ENCODE peak calls at places on chromosomes 16 and 17, in nine cellular contexts. I is GM23338, U is MM.1S, L is HCT116, A is OCI-LY7, H is hepatocyte, D is SK-N-SH, Q is PC-3, R is neural progenitor cell. Z is an unnamed sample.

GRCh38 chr17:72465191-72466024 is 344.6 kb downstream of the SOX9 start:
- DNase-seq in I (no peak), U (no peak), L (peak; percentile 92), A (no peak), H (peak; percentile 90), D (no peak), Q (peak; percentile 99), R (no peak), Z (peak; percentile 89)

GRCh38 chr16:83397601-83398000 is 410.2 kb upstream of the HSBP1 start:
- DNase-seq in I (no peak), U (no peak), L (no peak), A (no peak), H (no peak), D (no peak), Q (no peak), R (no peak), Z (no peak)

GRCh38 chr17:61260061-61260797 is 139.4 kb upstream of the TBX2 start:
- DNase-seq in I (no peak), U (no peak), L (no peak), A (no peak), H (peak; percentile 50), D (no peak), Q (no peak), R (no peak), Z (no peak)

GRCh38 chr17:44108440-44109311 is 14.8 kb downstream of the HDAC5 start:
- DNase-seq in I (no peak), U (no peak), L (no peak), A (no peak), H (peak; percentile 91), D (peak; percentile 52), Q (no peak), R (no peak), Z (peak; percentile 99)

GRCh38 chr17:58541249-58541648 is 26.8 kb upstream of the MTMR4 start:
- DNase-seq in I (peak; percentile 76), U (peak; percentile 38), L (peak; percentile 54), A (peak; percentile 56), H (no peak), D (no peak), Q (peak; percentile 40), R (peak; percentile 37), Z (peak; percentile 20)

GRCh38 chr17:61285483-61286320 is 113.9 kb upstream of the TBX2 start:
- DNase-seq in I (peak; percentile 70), U (no peak), L (no peak), A (no peak), H (peak; percentile 28), D (no peak), Q (peak; percentile 22), R (peak; percentile 57), Z (peak; percentile 94)

GRCh38 chr17:46115687-46116086 is 77.5 kb downstream of the KANSL1 start:
- DNase-seq in I (no peak), U (no peak), L (no peak), A (no peak), H (no peak), D (no peak), Q (no peak), R (no peak), Z (peak; percentile 18)

GRCh38 chr16:75566889-75567255 is 693 bp downstream of the GABARAPL2 start:
- DNase-seq in I (peak; percentile 64), U (peak; percentile 14), L (no peak), A (no peak), H (peak; percentile 37), D (peak; percentile 46), Q (no peak), R (peak; percentile 43), Z (peak; percentile 58)

GRCh38 chr16:89658221-89658879 is 714 bp downstream of the SPATA33 start:
- DNase-seq in I (no peak), U (no peak), L (no peak), A (peak; percentile 34), H (peak; percentile 45), D (peak; percentile 71), Q (peak; percentile 9), R (peak; percentile 53), Z (peak; percentile 57)

GRCh38 chr16:25108054-25108453 is 3.5 kb upstream of the LCMT1 start:
- DNase-seq in I (peak; percentile 50), U (peak; percentile 40), L (no peak), A (peak; percentile 73), H (no peak), D (peak; percentile 33), Q (peak; percentile 29), R (no peak), Z (no peak)

GRCh38 chr17:62862251-62862650 is 54.1 kb upstream of the MARCHF10 start:
- DNase-seq in I (no peak), U (no peak), L (no peak), A (no peak), H (no peak), D (no peak), Q (peak; percentile 36), R (no peak), Z (no peak)

GRCh38 chr16:13923703-13924298 is 3.8 kb downstream of the ERCC4 start:
- DNase-seq in I (peak; percentile 66), U (peak; percentile 69), L (peak; percentile 42), A (peak; percentile 78), H (peak; percentile 55), D (peak; percentile 48), Q (peak; percentile 69), R (peak; percentile 56), Z (peak; percentile 74)

GRCh38 chr17:42049834-42050359 is 504 bp downstream of the C17orf113 start:
- DNase-seq in I (no peak), U (no peak), L (no peak), A (no peak), H (no peak), D (no peak), Q (no peak), R (no peak), Z (no peak)
- TF ChIP-seq EZH2phosphoT487 in I (no peak), U (no peak), L (no peak), A (no peak), H (no peak), D (no peak), Q (no peak), R (no peak), Z (no peak)

DNA sequence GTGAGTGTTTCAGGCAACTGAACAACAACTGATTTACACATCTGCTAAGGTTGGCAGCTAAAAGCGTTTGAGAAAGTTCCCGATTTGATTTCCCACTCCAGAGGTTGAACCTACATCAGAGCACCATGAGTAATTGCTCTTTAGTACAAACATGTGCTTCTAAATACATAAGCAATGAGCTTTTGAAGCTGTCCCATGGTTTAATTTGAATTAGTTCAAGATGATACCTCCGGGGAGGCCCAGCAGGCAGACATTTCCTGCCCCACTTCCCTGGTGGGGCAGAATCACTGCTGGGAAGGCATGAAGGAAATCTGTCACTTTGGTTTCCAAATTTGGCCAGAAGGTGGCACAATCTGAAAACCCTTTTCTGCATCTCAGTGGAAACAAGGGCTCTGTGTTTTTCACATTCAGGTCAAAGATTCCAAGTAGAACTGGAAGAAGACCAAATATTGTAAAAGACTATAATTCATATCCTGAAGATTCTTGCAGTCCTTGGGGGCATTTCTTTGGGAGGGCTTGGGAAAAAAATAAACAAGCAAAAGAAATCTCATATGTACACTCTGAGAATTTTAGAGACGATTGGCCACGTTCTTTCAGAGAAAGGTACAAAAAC is 176.2 kb upstream of the FAM20A start:
- DNase-seq in I (peak; percentile 74), U (peak; percentile 51), L (peak; percentile 51), A (peak; percentile 71), H (peak; percentile 73), D (peak; percentile 48), Q (peak; percentile 83), R (peak; percentile 65), Z (peak; percentile 77)
- H3K27ac ChIP-seq in I (no peak overlapping the region), U (no peak overlapping the region), L (no peak overlapping the region), A (no peak overlapping the region), H (peak overlapping the region; percentile 24), D (no peak overlapping the region), Q (no peak overlapping the region), R (no peak overlapping the region), Z (peak overlapping the region; percentile 21)

DNA sequence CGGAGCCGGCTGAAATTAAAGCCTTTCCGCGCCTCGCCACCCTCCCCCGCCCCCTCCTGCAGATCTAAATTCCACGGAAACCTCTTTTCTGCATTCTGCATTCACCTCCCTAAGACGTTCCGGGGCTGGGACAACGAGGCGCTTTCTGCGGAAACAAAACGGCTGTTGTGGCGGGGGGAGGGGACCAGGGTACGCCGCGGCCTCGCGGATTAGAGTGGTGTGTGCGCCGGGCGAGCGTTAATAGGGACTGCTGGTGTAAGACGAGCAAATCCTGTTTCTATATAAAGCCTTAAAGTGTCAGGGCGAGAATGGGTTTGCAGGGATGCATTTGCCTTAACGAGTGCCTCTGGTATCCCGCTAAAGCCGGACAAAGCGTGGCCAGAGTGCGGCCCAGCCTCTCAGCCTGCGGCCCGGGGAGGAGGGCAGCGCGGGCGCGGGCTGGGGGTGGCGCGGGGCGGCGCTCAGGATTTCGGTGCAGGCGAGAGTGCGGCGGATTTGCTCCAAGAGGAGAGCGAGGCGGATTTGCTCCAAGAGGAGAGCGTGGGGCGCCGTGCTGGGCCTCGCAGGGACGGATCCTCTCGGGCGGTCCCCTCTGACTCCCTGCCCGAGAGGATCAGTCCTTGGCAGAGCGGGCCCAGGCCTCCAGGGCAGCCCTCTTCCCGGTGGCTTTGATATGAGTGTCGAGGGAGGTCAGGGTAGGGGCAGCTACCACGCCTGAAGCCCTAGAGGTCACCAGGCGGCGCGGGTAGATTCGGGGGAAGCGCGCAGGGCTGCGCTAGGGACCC is 5.1 kb downstream of the BAHCC1 start:
- DNase-seq in I (peak; percentile 77), U (no peak), L (no peak), A (no peak), H (no peak), D (no peak), Q (peak; percentile 58), R (peak; percentile 95), Z (peak; percentile 76)
- H3K4me1 ChIP-seq in I (peaks cover 42% of the 10 kb centered on the region), U (no peaks in the 10 kb centered on the region), L (peaks cover 35% of the 10 kb centered on the region), A (peaks cover 30% of the 10 kb centered on the region), H (peaks cover 53% of the 10 kb centered on the region), D (peaks cover 50% of the 10 kb centered on the region), Q (peaks cover 12% of the 10 kb centered on the region), R (peaks cover 48% of the 10 kb centered on the region), Z (peaks cover 36% of the 10 kb centered on the region)

GRCh38 chr16:20637247-20637646 is 60.2 kb downstream of the ACSM1 start:
- DNase-seq in I (no peak), U (no peak), L (no peak), A (no peak), H (no peak), D (no peak), Q (no peak), R (no peak), Z (no peak)
- TF ChIP-seq EZH2phosphoT487 in I (no peak), U (no peak), L (no peak), A (no peak), H (no peak), D (no peak), Q (no peak), R (no peak), Z (no peak)

GRCh38 chr16:54806378-54806777 is 124.3 kb upstream of the IRX5 start:
- DNase-seq in I (no peak), U (no peak), L (no peak), A (no peak), H (no peak), D (no peak), Q (no peak), R (no peak), Z (no peak)
- H3K27ac ChIP-seq in I (no peak overlapping the region), U (no peak overlapping the region), L (no peak overlapping the region), A (no peak overlapping the region), H (no peak overlapping the region), D (no peak overlapping the region), Q (no peak overlapping the region), R (no peak overlapping the region), Z (no peak overlapping the region)

GRCh38 chr16:87470332-87470731 is 22.5 kb downstream of the ZCCHC14 start:
- DNase-seq in I (no peak), U (no peak), L (no peak), A (no peak), H (no peak), D (no peak), Q (no peak), R (peak; percentile 30), Z (peak; percentile 51)
- H3K4me1 ChIP-seq in I (peaks cover 5% of the 10 kb centered on the region), U (no peaks in the 10 kb centered on the region), L (peaks cover 13% of the 10 kb centered on the region), A (no peaks in the 10 kb centered on the region), H (peaks cover 44% of the 10 kb centered on the region), D (peaks cover 17% of the 10 kb centered on the region), Q (peaks cover 14% of the 10 kb centered on the region), R (peaks cover 40% of the 10 kb centered on the region), Z (peaks cover 34% of the 10 kb centered on the region)

GRCh38 chr17:39002991-39003715 is 36.0 kb upstream of the FBXO47 start:
- DNase-seq in I (no peak), U (no peak), L (no peak), A (no peak), H (no peak), D (no peak), Q (no peak), R (no peak), Z (peak; percentile 95)
- TF ChIP-seq EZH2phosphoT487 in I (no peak), U (no peak), L (no peak), A (no peak), H (no peak), D (no peak), Q (no peak), R (no peak), Z (no peak)